ENCODE peak calls at places on chromosomes 5 and 9, in four cellular contexts. M is left colon, F is RWPE1, A is MM.1S. C is an unnamed sample.
A peak's percentile ranks its signal among the peaks of the same experiment; 100 is the strongest.

GRCh38 chr5:149959406-149960236 is 937 bp upstream of the SLC26A2 start:
- DNase-seq in M (no peak), F (peak; percentile 59), A (peak; percentile 69), C (peak; percentile 49)

GRCh38 chr9:79568337-79569084 is 3.3 kb upstream of the TLE4 start:
- DNase-seq in M (no peak), F (no peak), A (peak; percentile 66), C (peak; percentile 63)

GRCh38 chr9:74497750-74498615 is 848 bp downstream of the RORB start:
- DNase-seq in M (peak; percentile 15), F (peak; percentile 14), A (peak; percentile 37), C (no peak)

GRCh38 chr9:113652355-113653152 is 189.0 kb downstream of the RGS3 start:
- DNase-seq in M (no peak), F (no peak), A (no peak), C (no peak)

GRCh38 chr9:126125177-126125576 is 201.5 kb upstream of the MVB12B start:
- DNase-seq in M (no peak), F (no peak), A (no peak), C (no peak)

GRCh38 chr9:94174164-94174563 is 84.9 kb upstream of the ZNF169 start:
- DNase-seq in M (no peak), F (no peak), A (no peak), C (no peak)

GRCh38 chr5:62521319-62521718 is 57.3 kb upstream of the LRRC70 start:
- DNase-seq in M (no peak), F (no peak), A (peak; percentile 25), C (peak; percentile 7)

GRCh38 chr5:132019337-132019736 is 7.9 kb upstream of the ACSL6 start:
- DNase-seq in M (no peak), F (no peak), A (no peak), C (no peak)

GRCh38 chr9:137244486-137245449 is 3.7 kb downstream of the TUBB4B start:
- DNase-seq in M (no peak), F (no peak), A (no peak), C (no peak)

GRCh38 chr5:127838661-127839060 is 135.5 kb downstream of the CCDC192 start:
- DNase-seq in M (no peak), F (no peak), A (no peak), C (no peak)

GRCh38 chr9:118529624-118530214 is 825.5 kb downstream of the TLR4 start:
- DNase-seq in M (no peak), F (no peak), A (no peak), C (no peak)

GRCh38 chr5:127358274-127358673 is 67.7 kb downstream of the MEGF10 start:
- DNase-seq in M (no peak), F (no peak), A (no peak), C (no peak)

GRCh38 chr5:62112689-62113220 is 193.3 kb upstream of the KIF2A start:
- DNase-seq in M (no peak), F (no peak), A (no peak), C (no peak)

GRCh38 chr9:137757613-137758029 is 120.0 kb upstream of the CACNA1B start:
- DNase-seq in M (no peak), F (peak; percentile 57), A (peak; percentile 81), C (no peak)

GRCh38 chr9:81113408-81114124 is 575.8 kb downstream of the TLE1 start:
- DNase-seq in M (no peak), F (no peak), A (peak; percentile 86), C (peak; percentile 1)

GRCh38 chr5:143635146-143635752 is 176.7 kb upstream of the HMHB1 start:
- DNase-seq in M (no peak), F (no peak), A (no peak), C (no peak)

GRCh38 chr5:138177936-138178515 is 404 bp downstream of the BRD8 start:
- DNase-seq in M (peak; percentile 59), F (peak; percentile 73), A (peak; percentile 42), C (peak; percentile 49)

GRCh38 chr9:135606885-135607259 is 32.5 kb downstream of the GLT6D1 start:
- DNase-seq in M (no peak), F (no peak), A (no peak), C (no peak)

GRCh38 chr5:134594797-134595457 is 37.7 kb downstream of the SAR1B start:
- DNase-seq in M (no peak), F (no peak), A (peak; percentile 93), C (peak; percentile 54)

GRCh38 chr9:5500441-5501235 is 9.7 kb upstream of the PDCD1LG2 start:
- DNase-seq in M (no peak), F (no peak), A (no peak), C (no peak)

GRCh38 chr5:158154226-158155005 is 295.5 kb upstream of the CLINT1 start:
- DNase-seq in M (no peak), F (peak; percentile 95), A (no peak), C (no peak)

GRCh38 chr5:78896128-78896527 is 89.0 kb downstream of the ARSB start:
- DNase-seq in M (no peak), F (no peak), A (no peak), C (no peak)

GRCh38 chr5:11588803-11589202 is 315.4 kb downstream of the CTNND2 start:
- DNase-seq in M (no peak), F (no peak), A (no peak), C (no peak)

GRCh38 chr5:95508550-95508949 is 46.2 kb downstream of the SKIC3 start:
- DNase-seq in M (no peak), F (no peak), A (no peak), C (no peak)

GRCh38 chr5:109740329-109740728 is 50.6 kb downstream of the MAN2A1 start:
- DNase-seq in M (no peak), F (no peak), A (peak; percentile 55), C (no peak)

GRCh38 chr9:14482856-14483255 is 168.9 kb upstream of the NFIB start:
- DNase-seq in M (no peak), F (no peak), A (no peak), C (no peak)

GRCh38 chr9:91946825-91947224 is 3.2 kb downstream of the ROR2 start:
- DNase-seq in M (no peak), F (no peak), A (no peak), C (no peak)

GRCh38 chr5:146048994-146049703 is 56.2 kb downstream of the PLAC8L1 start:
- DNase-seq in M (peak; percentile 56), F (peak; percentile 92), A (peak; percentile 62), C (peak; percentile 23)

GRCh38 chr9:72443855-72444254 is 77.6 kb upstream of the TMC1 start:
- DNase-seq in M (no peak), F (no peak), A (no peak), C (no peak)

GRCh38 chr5:32810812-32811211 is 99.7 kb downstream of the NPR3 start:
- DNase-seq in M (no peak), F (no peak), A (no peak), C (no peak)

GRCh38 chr5:62708481-62709325 is 130.1 kb downstream of the LRRC70 start:
- DNase-seq in M (no peak), F (no peak), A (no peak), C (no peak)

GRCh38 chr5:145697251-145698016 is 137.7 kb downstream of the PRELID2 start:
- DNase-seq in M (peak; percentile 13), F (peak; percentile 20), A (peak; percentile 63), C (peak; percentile 34)

GRCh38 chr9:86352440-86353106 is 1.6 kb downstream of the TUT7 start:
- DNase-seq in M (no peak), F (no peak), A (peak; percentile 71), C (peak; percentile 50)

GRCh38 chr5:167783145-167783817 is 508.2 kb upstream of the WWC1 start:
- DNase-seq in M (no peak), F (no peak), A (no peak), C (no peak)

GRCh38 chr5:38673671-38674071 is 117.2 kb upstream of the LIFR start:
- DNase-seq in M (no peak), F (no peak), A (no peak), C (peak; percentile 12)

C was measured in OCI-LY7.